ENCODE peak calls at places on chromosomes 11 and 22, in six cellular contexts. D is left ventricle myocardium inferior, V is adrenal gland, H is hepatocyte, Z is SK-N-SH, F is lower lobe of right lung. O is an unnamed sample. For H3K9me3, the result is how much of the 10 kb centered on the place peaks cover.

GRCh38 chr11:25711008-25711407 is 620.9 kb upstream of the ANO3 start:
- DNase-seq in D (no peak), V (no peak), H (no peak), Z (no peak), F (no peak), O (peak)

GRCh38 chr11:73384871-73385692 is 8.9 kb downstream of the RELT start:
- DNase-seq in D (peak), V (peak), H (no peak), Z (no peak), F (peak), O (no peak)

GRCh38 chr11:1202776-1203504 is 19.9 kb upstream of the MUC5B start:
- DNase-seq in D (peak), V (peak), H (peak), Z (peak), F (peak), O (peak)

GRCh38 chr11:72634472-72635095 is 39.6 kb downstream of the PDE2A start:
- DNase-seq in D (peak), V (peak), H (no peak), Z (no peak), F (no peak), O (no peak)

GRCh38 chr11:450809-451451 is 851 bp downstream of the PTDSS2 start:
- DNase-seq in D (peak), V (peak), H (peak), Z (peak), F (peak), O (peak)

GRCh38 chr22:19241593-19241906 is 50.0 kb downstream of the CLTCL1 start:
- DNase-seq in D (no peak), V (no peak), H (no peak), Z (no peak), F (no peak), O (no peak)

GRCh38 chr22:33515733-33516297 is 404.5 kb downstream of the LARGE1 start:
- DNase-seq in D (peak), V (no peak), H (peak), Z (no peak), F (no peak), O (no peak)

GRCh38 chr22:45857519-45857918 is 119.4 kb downstream of the WNT7B start:
- DNase-seq in D (no peak), V (no peak), H (no peak), Z (no peak), F (no peak), O (no peak)

GRCh38 chr11:46649180-46649738 is 31.9 kb downstream of the ATG13 start:
- DNase-seq in D (peak), V (peak), H (peak), Z (peak), F (no peak), O (peak)

GRCh38 chr11:63508009-63508408 is 2.1 kb downstream of the LGALS12 start:
- DNase-seq in D (peak), V (peak), H (peak), Z (peak), F (no peak), O (no peak)

GRCh38 chr11:117221775-117222517 is 9.9 kb downstream of the PCSK7 start:
- DNase-seq in D (peak), V (peak), H (no peak), Z (no peak), F (no peak), O (no peak)

GRCh38 chr11:205221-206001 is 1.8 kb downstream of the BET1L start:
- DNase-seq in D (no peak), V (peak), H (no peak), Z (no peak), F (peak), O (no peak)

GRCh38 chr11:15599376-15599775 is 484.7 kb downstream of the INSC start:
- DNase-seq in D (no peak), V (no peak), H (no peak), Z (no peak), F (no peak), O (no peak)

GRCh38 chr11:90274362-90274761 is 51.5 kb upstream of the CHORDC1 start:
- DNase-seq in D (no peak), V (no peak), H (no peak), Z (no peak), F (no peak), O (no peak)

GRCh38 chr11:119332111-119332765 is 2.1 kb upstream of the RNF26 start:
- DNase-seq in D (no peak), V (no peak), H (no peak), Z (no peak), F (no peak), O (no peak)
- H3K27ac ChIP-seq in D (no peak), V (no peak), H (no peak), Z (no peak), F (no peak), O (no peak)

DNA sequence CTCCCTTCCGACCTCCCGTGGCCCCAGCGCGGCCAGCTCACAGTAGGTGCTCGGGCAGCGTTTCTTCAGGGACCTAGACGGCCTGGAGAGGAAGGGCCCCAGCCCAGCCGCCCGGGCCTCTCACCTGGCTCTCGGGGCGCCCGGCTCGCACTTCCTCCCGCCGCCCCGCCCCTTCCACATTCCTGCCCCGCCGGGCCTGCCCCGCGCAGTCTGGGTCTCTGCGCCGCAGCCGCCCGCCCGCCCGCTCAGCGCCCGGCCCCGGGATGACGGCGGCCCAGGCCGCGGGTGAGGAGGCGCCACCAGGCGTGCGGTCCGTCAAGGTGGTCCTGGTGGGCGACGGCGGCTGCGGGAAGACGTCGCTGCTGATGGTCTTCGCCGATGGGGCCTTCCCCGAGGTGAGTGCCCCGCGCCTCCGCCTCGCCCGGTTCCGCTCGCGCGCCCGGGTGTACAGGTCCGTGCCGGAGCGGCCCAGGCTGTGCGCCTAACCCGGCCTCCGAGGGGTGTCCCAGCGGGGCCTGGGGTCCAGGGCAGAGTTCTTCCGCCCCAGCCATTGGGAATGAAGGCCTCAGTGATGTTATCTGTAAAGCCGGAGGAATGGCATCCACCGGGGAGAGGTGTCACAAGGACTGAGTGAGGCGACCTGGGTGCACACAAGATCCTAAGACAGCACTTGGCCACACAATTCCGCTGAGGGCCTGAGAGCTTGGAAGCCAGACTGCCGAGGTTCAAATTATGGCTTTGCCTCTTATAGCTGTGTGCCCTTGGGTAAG is at the start of gene RHOD:
- DNase-seq in D (peak), V (no peak), H (peak), Z (no peak), F (peak), O (peak)
- H3K4me3 ChIP-seq in D (peak), V (no peak), H (peak), Z (no peak), F (peak), O (peak)

DNA sequence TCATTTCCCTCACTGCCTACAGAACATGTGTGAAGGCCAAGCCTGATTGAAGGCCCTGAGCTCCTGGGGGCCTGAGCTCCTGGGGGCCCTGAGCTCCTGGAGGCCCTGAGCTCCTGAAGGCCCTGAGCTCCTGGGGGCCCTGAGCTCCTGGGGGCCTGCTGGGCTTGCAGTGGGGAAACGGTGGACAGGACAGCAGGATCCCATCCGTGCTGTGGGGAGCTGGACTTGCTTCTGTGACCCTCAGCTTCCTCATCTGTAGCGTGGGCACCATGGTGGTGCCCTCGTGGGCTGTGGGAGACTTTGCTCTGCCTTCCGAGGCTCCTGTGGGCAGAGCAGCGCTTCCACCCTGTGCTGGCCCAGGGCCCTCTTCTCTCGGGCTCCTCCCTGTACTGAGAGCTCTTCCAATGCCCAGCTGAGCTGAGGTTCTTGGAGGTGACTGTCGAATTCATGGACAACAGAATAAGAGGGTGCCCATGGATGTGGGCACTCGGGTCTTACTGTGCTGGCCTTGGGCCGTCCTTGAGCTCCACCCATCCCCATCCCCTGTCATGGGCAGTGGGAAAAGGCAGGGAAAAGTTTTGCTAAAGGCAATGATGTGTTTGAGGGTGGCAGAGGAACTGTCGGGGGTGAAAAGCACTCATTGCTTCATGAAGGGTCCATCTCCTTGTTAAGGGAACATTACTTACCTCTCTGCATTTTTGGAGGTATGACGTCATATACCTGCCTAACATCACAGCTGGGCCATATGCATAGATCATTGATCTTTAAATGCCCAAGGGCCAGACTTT is 786.7 kb downstream of the TBC1D22A start:
- DNase-seq in D (no peak), V (no peak), H (no peak), Z (no peak), F (no peak), O (no peak)
- H3K9me3 ChIP-seq in D (under half), V (under half), H (under half), Z (under half), F (under half), O (under half)

DNA sequence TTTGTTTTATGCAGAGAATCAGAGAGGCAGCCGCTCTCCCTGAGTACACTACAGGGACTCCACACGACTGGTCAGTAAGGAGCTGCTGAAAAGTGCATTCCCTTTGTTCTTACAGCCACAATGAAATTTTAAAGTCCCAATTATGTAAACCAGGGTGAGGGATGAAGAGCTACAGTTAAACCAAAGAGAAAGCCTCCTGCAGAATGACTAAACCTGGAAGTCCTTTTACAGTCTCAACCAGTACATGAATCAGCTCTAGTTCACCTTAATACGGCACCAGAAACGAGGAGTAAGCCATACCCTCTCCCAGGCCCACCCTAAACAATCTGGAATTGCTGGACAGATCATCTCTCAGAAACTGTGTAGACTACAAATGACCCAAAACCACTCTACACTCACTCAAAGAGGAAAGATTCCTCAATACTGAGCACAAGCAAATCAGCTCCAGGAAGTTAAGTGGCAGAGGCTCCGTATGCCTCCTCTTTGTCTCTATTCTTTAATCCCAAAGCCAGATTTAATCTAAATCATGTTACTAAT is 113.1 kb downstream of the RBFOX2 start:
- DNase-seq in D (no peak), V (no peak), H (no peak), Z (no peak), F (no peak), O (peak)
- H3K27ac ChIP-seq in D (peak), V (peak), H (peak), Z (peak), F (peak), O (peak)

GRCh38 chr22:21014202-21015050 is 539 bp upstream of the P2RX6 start:
- DNase-seq in D (peak), V (peak), H (peak), Z (peak), F (peak), O (peak)
- H3K4me3 ChIP-seq in D (peak), V (no peak), H (no peak), Z (peak), F (peak), O (peak)

GRCh38 chr22:48082284-48082683 is 1319.8 kb downstream of the TBC1D22A start:
- DNase-seq in D (no peak), V (no peak), H (no peak), Z (no peak), F (no peak), O (no peak)
- H3K9me3 ChIP-seq in D (under half), V (under half), H (under half), Z (under half), F (under half), O (under half)

DNA sequence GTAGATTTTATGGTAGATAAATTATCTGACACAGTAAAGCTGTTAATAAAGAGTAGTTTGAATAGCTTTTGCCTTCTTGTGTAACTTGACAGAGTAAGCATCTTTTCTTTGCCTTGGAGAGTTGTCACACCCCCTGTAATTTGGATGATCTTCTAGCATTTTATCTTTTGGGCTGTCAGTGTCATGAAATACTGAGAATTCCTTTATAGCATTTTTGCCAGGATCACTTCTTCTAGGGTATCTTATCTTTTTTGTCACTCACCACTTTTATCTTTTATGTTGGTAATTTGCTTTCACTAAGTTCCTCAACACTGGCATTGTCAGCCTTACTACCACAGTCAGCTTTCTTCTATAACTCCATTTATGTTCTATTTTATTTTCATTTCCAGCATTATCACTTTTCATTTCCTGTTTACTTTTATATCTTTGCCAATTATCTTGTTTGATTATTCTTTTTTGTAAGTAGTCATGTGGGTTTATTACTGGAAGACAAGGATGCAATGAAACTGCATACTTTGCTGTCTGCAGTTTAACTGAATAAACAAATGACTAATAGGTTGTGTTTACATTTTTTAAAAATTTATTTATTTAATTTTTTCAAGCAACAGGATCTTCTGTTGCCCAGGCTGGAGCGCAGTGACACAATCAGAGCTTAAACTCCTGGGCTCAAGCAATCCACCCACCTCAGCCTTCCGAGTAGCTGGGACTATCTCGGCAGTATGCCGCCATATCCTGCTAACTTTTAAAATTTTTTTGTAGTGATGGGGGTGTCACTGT is 28.1 kb upstream of the ACAT1 start:
- DNase-seq in D (no peak), V (no peak), H (no peak), Z (no peak), F (no peak), O (no peak)
- H3K27ac ChIP-seq in D (no peak), V (no peak), H (peak), Z (no peak), F (no peak), O (peak)

GRCh38 chr11:121406291-121406690 is 45.8 kb upstream of the SORL1 start:
- DNase-seq in D (no peak), V (no peak), H (no peak), Z (no peak), F (no peak), O (no peak)
- H3K4me3 ChIP-seq in D (no peak), V (no peak), H (no peak), Z (no peak), F (no peak), O (no peak)

GRCh38 chr22:49739138-49739537 is 88.5 kb downstream of the BRD1 start:
- DNase-seq in D (no peak), V (no peak), H (no peak), Z (no peak), F (no peak), O (no peak)
- H3K9me3 ChIP-seq in D (under half), V (under half), H (under half), Z (under half), F (under half), O (under half)

GRCh38 chr22:27961680-27962079 is 42.6 kb upstream of the PITPNB start:
- DNase-seq in D (no peak), V (no peak), H (no peak), Z (no peak), F (no peak), O (no peak)

GRCh38 chr22:27961182-27961581 is 42.1 kb upstream of the PITPNB start:
- DNase-seq in D (no peak), V (no peak), H (no peak), Z (no peak), F (no peak), O (no peak)

GRCh38 chr22:27959335-27960090 is 40.5 kb upstream of the PITPNB start:
- DNase-seq in D (no peak), V (no peak), H (no peak), Z (no peak), F (no peak), O (no peak)

GRCh38 chr22:27965547-27965946 is 46.5 kb upstream of the PITPNB start:
- DNase-seq in D (no peak), V (no peak), H (no peak), Z (no peak), F (no peak), O (no peak)

GRCh38 chr22:27962268-27963191 is 43.5 kb upstream of the PITPNB start:
- DNase-seq in D (no peak), V (no peak), H (no peak), Z (no peak), F (no peak), O (no peak)
- H3K27ac ChIP-seq in D (peak), V (no peak), H (peak), Z (no peak), F (no peak), O (no peak)

O was measured in fibroblast of lung.